ENCODE peak calls at places on chromosomes 4 and X, in six cellular contexts. V, Z, R, Y, O and H are unnamed samples.
A peak's percentile ranks its signal among the peaks of the same experiment; 100 is the strongest.

GRCh38 chr4:3486556-3487270 is 23.6 kb downstream of the DOK7 start:
- DNase-seq in V (no peak), Z (no peak), R (no peak), Y (no peak), O (no peak), H (no peak)

GRCh38 chrX:1751781-1752180 is 136.9 kb downstream of the ASMT start:
- DNase-seq in V (no peak), Z (no peak), R (no peak), Y (no peak), O (no peak), H (no peak)

GRCh38 chrX:150477364-150477763 is 91.1 kb upstream of the MTM1 start:
- DNase-seq in V (no peak), Z (no peak), R (no peak), Y (no peak), O (no peak), H (no peak)

GRCh38 chr4:80266267-80266901 is at the start of gene FGF5:
- DNase-seq in V (peak; percentile 22), Z (peak; percentile 20), R (peak; percentile 36), Y (peak; percentile 92), O (peak; percentile 14), H (peak; percentile 43)

GRCh38 chr4:100933628-100934027 is 413.7 kb downstream of the PPP3CA start:
- DNase-seq in V (no peak), Z (no peak), R (no peak), Y (no peak), O (no peak), H (no peak)

GRCh38 chrX:49309401-49309981 is 6.0 kb downstream of the GAGE10 start:
- DNase-seq in V (no peak), Z (no peak), R (no peak), Y (no peak), O (no peak), H (no peak)

GRCh38 chr4:112183252-112183651 is 38.0 kb downstream of the FAM241A start:
- DNase-seq in V (no peak), Z (no peak), R (peak; percentile 28), Y (no peak), O (peak; percentile 11), H (no peak)

GRCh38 chrX:94635003-94635402 is 961.0 kb downstream of the FAM133A start:
- DNase-seq in V (no peak), Z (no peak), R (no peak), Y (no peak), O (no peak), H (no peak)

GRCh38 chr4:121951570-121952110 is at the start of gene TRPC3:
- DNase-seq in V (no peak), Z (peak; percentile 71), R (peak; percentile 4), Y (peak; percentile 14), O (peak; percentile 32), H (no peak)

GRCh38 chr4:3729188-3729884 is 36.8 kb upstream of the ADRA2C start:
- DNase-seq in V (no peak), Z (no peak), R (no peak), Y (no peak), O (peak; percentile 35), H (no peak)